ENCODE peak calls at places on chromosome 7, in five cellular contexts. Y, J, B, N and S are unnamed samples.

GRCh38 chr7:6226194-6226799 is 46.1 kb downstream of the CYTH3 start:
- DNase-seq in Y (no peak), J (no peak), B (no peak), N (no peak), S (no peak)

GRCh38 chr7:15602236-15602635 is 40.4 kb upstream of the AGMO start:
- DNase-seq in Y (no peak), J (no peak), B (no peak), N (no peak), S (no peak)

GRCh38 chr7:30091431-30092386 is 43.1 kb upstream of the MTURN start:
- DNase-seq in Y (no peak), J (peak; percentile 85), B (no peak), N (no peak), S (no peak)

GRCh38 chr7:142323706-142324105 is 65.8 kb upstream of the PRSS58 start:
- DNase-seq in Y (no peak), J (peak; percentile 57), B (no peak), N (no peak), S (no peak)

GRCh38 chr7:41880107-41880506 is 177.2 kb upstream of the INHBA start:
- DNase-seq in Y (no peak), J (peak; percentile 30), B (no peak), N (no peak), S (no peak)

GRCh38 chr7:155395176-155395797 is 62.6 kb upstream of the EN2 start:
- DNase-seq in Y (no peak), J (no peak), B (no peak), N (no peak), S (no peak)

GRCh38 chr7:366171-366916 is 76.4 kb downstream of the FOXL3 start:
- DNase-seq in Y (no peak), J (no peak), B (no peak), N (no peak), S (no peak)

GRCh38 chr7:135661311-135662122 is 797 bp upstream of the STMP1 start:
- DNase-seq in Y (no peak), J (peak; percentile 11), B (no peak), N (no peak), S (no peak)

GRCh38 chr7:29641651-29642050 is 78.0 kb downstream of the PRR15 start:
- DNase-seq in Y (no peak), J (peak; percentile 11), B (no peak), N (no peak), S (no peak)

GRCh38 chr7:20783716-20784310 is 2.9 kb downstream of the SP8 start:
- DNase-seq in Y (no peak), J (peak; percentile 48), B (no peak), N (no peak), S (no peak)

GRCh38 chr7:133354546-133355324 is 101.9 kb downstream of the EXOC4 start:
- DNase-seq in Y (no peak), J (no peak), B (no peak), N (no peak), S (no peak)

GRCh38 chr7:135744938-135745701 is 3.5 kb downstream of the FAM180A start:
- DNase-seq in Y (no peak), J (peak; percentile 87), B (no peak), N (no peak), S (no peak)

GRCh38 chr7:8893761-8894160 is 460.4 kb downstream of the NXPH1 start:
- DNase-seq in Y (no peak), J (no peak), B (no peak), N (no peak), S (no peak)

GRCh38 chr7:66735850-66736249 is 4.7 kb upstream of the RABGEF1 start:
- DNase-seq in Y (no peak), J (no peak), B (no peak), N (no peak), S (no peak)

GRCh38 chr7:36283711-36284130 is 105.9 kb upstream of the ANLN start:
- DNase-seq in Y (peak; percentile 69), J (no peak), B (peak; percentile 54), N (no peak), S (no peak)

GRCh38 chr7:90211391-90212148 is at the start of gene STEAP2:
- DNase-seq in Y (peak; percentile 83), J (peak; percentile 92), B (peak; percentile 84), N (peak; percentile 94), S (peak; percentile 81)

GRCh38 chr7:19404912-19405329 is 259.7 kb upstream of the FERD3L start:
- DNase-seq in Y (no peak), J (peak; percentile 96), B (no peak), N (no peak), S (peak; percentile 11)

GRCh38 chr7:143384741-143385631 is 3.8 kb downstream of the ZYX start:
- DNase-seq in Y (no peak), J (no peak), B (no peak), N (peak; percentile 36), S (no peak)

GRCh38 chr7:92226981-92227380 is 18.7 kb downstream of the KRIT1 start:
- DNase-seq in Y (no peak), J (no peak), B (no peak), N (no peak), S (no peak)

GRCh38 chr7:48091506-48092433 is 2.7 kb downstream of the UPP1 start:
- DNase-seq in Y (no peak), J (no peak), B (no peak), N (no peak), S (no peak)

GRCh38 chr7:748446-748845 is 21.4 kb upstream of the PRKAR1B start:
- DNase-seq in Y (no peak), J (no peak), B (no peak), N (no peak), S (no peak)

GRCh38 chr7:30252885-30253795 is 31.3 kb upstream of the ZNRF2 start:
- DNase-seq in Y (peak; percentile 68), J (peak; percentile 11), B (peak; percentile 72), N (no peak), S (peak; percentile 89)

GRCh38 chr7:55026086-55026790 is 7.4 kb downstream of the EGFR start:
- DNase-seq in Y (no peak), J (no peak), B (no peak), N (no peak), S (no peak)

GRCh38 chr7:127792528-127793342 is 140.7 kb downstream of the SND1 start:
- DNase-seq in Y (no peak), J (peak; percentile 48), B (no peak), N (no peak), S (no peak)

GRCh38 chr7:35799846-35800717 is 775 bp upstream of the SEPTIN7 start:
- DNase-seq in Y (peak; percentile 90), J (peak; percentile 82), B (peak; percentile 89), N (peak; percentile 87), S (peak; percentile 85)

GRCh38 chr7:96670338-96671289 is 39.0 kb downstream of the SEM1 start:
- DNase-seq in Y (no peak), J (no peak), B (no peak), N (no peak), S (no peak)

GRCh38 chr7:47375121-47375551 is 206.8 kb downstream of the TNS3 start:
- DNase-seq in Y (no peak), J (no peak), B (no peak), N (no peak), S (no peak)

GRCh38 chr7:114100810-114101209 is 182.0 kb upstream of the PPP1R3A start:
- DNase-seq in Y (no peak), J (no peak), B (no peak), N (no peak), S (no peak)

GRCh38 chr7:29385214-29385613 is 178.4 kb upstream of the PRR15 start:
- DNase-seq in Y (no peak), J (no peak), B (no peak), N (no peak), S (no peak)

GRCh38 chr7:123580406-123581161 is 21.0 kb upstream of the ASB15 start:
- DNase-seq in Y (no peak), J (peak; percentile 70), B (peak; percentile 26), N (no peak), S (peak; percentile 22)

GRCh38 chr7:151825711-151826110 is 51.2 kb downstream of the PRKAG2 start:
- DNase-seq in Y (no peak), J (no peak), B (no peak), N (no peak), S (no peak)

GRCh38 chr7:114922652-114923402 is 933 bp downstream of the MDFIC start:
- DNase-seq in Y (peak; percentile 44), J (peak; percentile 81), B (peak; percentile 53), N (peak; percentile 44), S (peak; percentile 59)

GRCh38 chr7:1536768-1537630 is 6.5 kb downstream of the MAFK start:
- DNase-seq in Y (peak; percentile 96), J (peak; percentile 97), B (peak; percentile 97), N (peak; percentile 98), S (peak; percentile 97)

GRCh38 chr7:104979167-104979841 is 34.7 kb upstream of the KMT2E start:
- DNase-seq in Y (peak; percentile 25), J (no peak), B (no peak), N (peak; percentile 30), S (no peak)

GRCh38 chr7:104976966-104977636 is 36.9 kb upstream of the KMT2E start:
- DNase-seq in Y (no peak), J (no peak), B (no peak), N (no peak), S (no peak)

GRCh38 chr7:104980440-104980839 is 33.6 kb upstream of the KMT2E start:
- DNase-seq in Y (no peak), J (peak; percentile 31), B (no peak), N (no peak), S (no peak)

GRCh38 chr7:104980969-104981670 is 32.9 kb upstream of the KMT2E start:
- DNase-seq in Y (no peak), J (peak; percentile 79), B (no peak), N (no peak), S (no peak)

DNA sequence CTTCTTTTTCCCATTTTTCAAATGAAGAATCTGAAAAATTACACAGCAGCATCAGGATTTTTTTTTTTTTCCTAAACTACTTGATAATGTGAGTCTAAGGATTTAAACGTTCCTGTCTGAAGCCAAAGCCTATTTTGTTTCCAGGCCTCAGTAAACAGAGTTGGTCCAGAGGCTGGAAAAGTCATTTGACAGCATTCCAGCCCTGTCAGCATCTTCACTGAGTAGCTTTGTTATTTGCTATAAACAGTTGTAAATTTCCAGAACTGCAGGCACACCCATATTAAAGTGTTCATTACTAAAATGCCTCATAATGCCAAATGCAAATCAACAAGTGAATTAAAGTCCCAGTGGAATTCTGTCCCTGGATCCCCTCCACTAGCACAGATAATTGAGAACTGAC is 35.5 kb upstream of the KMT2E start:
- DNase-seq in Y (peak; percentile 59), J (no peak), B (peak; percentile 71), N (peak; percentile 56), S (no peak)
- H3K27ac ChIP-seq in Y (peak overlapping the region; percentile 71), J (no peak overlapping the region), B (peak overlapping the region; percentile 64), N (peak overlapping the region; percentile 89), S (peak overlapping the region; percentile 64)

DNA sequence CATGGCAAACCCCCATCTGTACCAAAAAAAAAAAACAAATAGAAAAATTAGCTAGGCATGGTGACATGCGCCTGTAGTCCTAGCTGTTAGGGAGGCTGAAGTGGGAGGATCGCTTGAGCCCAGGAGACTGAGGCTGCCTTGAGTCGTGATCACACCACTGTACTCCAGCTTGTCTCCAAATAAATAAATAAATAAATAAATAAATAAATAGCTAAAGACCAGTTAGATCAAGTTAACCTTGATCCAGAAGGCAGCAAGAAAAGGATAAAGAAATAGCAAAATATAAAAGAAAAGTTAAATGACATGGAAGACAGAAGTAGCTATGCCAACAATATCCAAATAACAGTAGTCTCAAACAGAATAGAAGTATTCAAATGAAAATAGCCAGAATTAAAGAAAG is 132.2 kb upstream of the SH2B2 start:
- DNase-seq in Y (no peak), J (no peak), B (no peak), N (no peak), S (no peak)
- H3K27ac ChIP-seq in Y (no peak overlapping the region), J (no peak overlapping the region), B (peak overlapping the region; percentile 82), N (no peak overlapping the region), S (no peak overlapping the region)

GRCh38 chr7:23966941-23967340 is 256.9 kb downstream of the STK31 start:
- DNase-seq in Y (no peak), J (peak; percentile 4), B (no peak), N (no peak), S (no peak)
- H3K27ac ChIP-seq in Y (no peak overlapping the region), J (no peak overlapping the region), B (no peak overlapping the region), N (no peak overlapping the region), S (no peak overlapping the region)

GRCh38 chr7:107971613-107972012 is 31.3 kb downstream of the LAMB1 start:
- DNase-seq in Y (peak; percentile 40), J (no peak), B (peak; percentile 46), N (peak; percentile 43), S (no peak)
- H3K27ac ChIP-seq in Y (peak overlapping the region; percentile 37), J (no peak overlapping the region), B (peak overlapping the region; percentile 81), N (peak overlapping the region; percentile 58), S (peak overlapping the region; percentile 8)